ENCODE peak calls at places on chromosomes 11 and 22, in four cellular contexts. One of them, this sample, is unnamed.
A peak's percentile ranks its signal among the peaks of the same experiment; 100 is the strongest.

GRCh38 chr11:22807855-22808558 is 21.6 kb downstream of the SVIP start:
- DNase-seq in transverse colon: no peak
- DNase-seq in K562: no peak
- DNase-seq in H1: no peak
- DNase-seq in this sample: no peak

GRCh38 chr11:91859666-91860065 is 365.0 kb upstream of the FAT3 start:
- DNase-seq in transverse colon: no peak
- DNase-seq in K562: no peak
- DNase-seq in H1: no peak
- DNase-seq in this sample: no peak

GRCh38 chr11:16795146-16795545 is 56.7 kb downstream of the C11orf58 start:
- DNase-seq in transverse colon: no peak
- DNase-seq in K562: no peak
- DNase-seq in H1: no peak
- DNase-seq in this sample: no peak

GRCh38 chr11:71221851-71222250 is 30.5 kb downstream of the SHANK2 start:
- DNase-seq in transverse colon: no peak
- DNase-seq in K562: no peak
- DNase-seq in H1: no peak
- DNase-seq in this sample: no peak

GRCh38 chr22:40408718-40409612 is 38.6 kb downstream of the SGSM3 start:
- DNase-seq in transverse colon: no peak
- DNase-seq in K562: no peak
- DNase-seq in H1: no peak
- DNase-seq in this sample: no peak

GRCh38 chr22:30994960-30995359 is 25.9 kb downstream of the TUG1 start:
- DNase-seq in transverse colon: no peak
- DNase-seq in K562: no peak
- DNase-seq in H1: no peak
- DNase-seq in this sample: no peak

GRCh38 chr11:126607776-126608625 is 252.5 kb downstream of the ST3GAL4 start:
- DNase-seq in transverse colon: no peak
- DNase-seq in K562: no peak
- DNase-seq in H1: no peak
- DNase-seq in this sample: no peak

GRCh38 chr22:42371112-42371900 is 60.9 kb downstream of the NFAM1 start:
- DNase-seq in transverse colon: no peak
- DNase-seq in K562: no peak
- DNase-seq in H1: no peak
- DNase-seq in this sample: no peak

GRCh38 chr22:18110194-18110943 is at the start of gene TUBA8:
- DNase-seq in transverse colon: peak; percentile 25
- DNase-seq in K562: no peak
- DNase-seq in H1: peak; percentile 61
- DNase-seq in this sample: no peak

GRCh38 chr11:45560153-45560934 is 105.1 kb downstream of the CHST1 start:
- DNase-seq in transverse colon: no peak
- DNase-seq in K562: no peak
- DNase-seq in H1: no peak
- DNase-seq in this sample: no peak

GRCh38 chr11:844693-845644 is 2.3 kb downstream of the TSPAN4 start:
- DNase-seq in transverse colon: peak; percentile 79
- DNase-seq in K562: peak; percentile 66
- DNase-seq in H1: peak; percentile 89
- DNase-seq in this sample: peak; percentile 92
- TF ChIP-seq CTCF in transverse colon: no peak
- TF ChIP-seq CTCF in K562: no peak
- TF ChIP-seq CTCF in H1: no peak
- TF ChIP-seq CTCF in this sample: no peak

GRCh38 chr22:50010676-50011446 is 1.7 kb downstream of the IL17REL start:
- DNase-seq in transverse colon: peak; percentile 9
- DNase-seq in K562: peak; percentile 65
- DNase-seq in H1: peak; percentile 54
- DNase-seq in this sample: no peak

GRCh38 chr22:50011447-50012200 is 941 bp downstream of the IL17REL start:
- DNase-seq in transverse colon: no peak
- DNase-seq in K562: no peak
- DNase-seq in H1: no peak
- DNase-seq in this sample: no peak

GRCh38 chr22:50009251-50009650 is 3.3 kb downstream of the IL17REL start:
- DNase-seq in transverse colon: peak; percentile 6
- DNase-seq in K562: no peak
- DNase-seq in H1: peak; percentile 46
- DNase-seq in this sample: no peak

GRCh38 chr22:50008151-50009040 is 4.2 kb downstream of the IL17REL start:
- DNase-seq in transverse colon: peak; percentile 6
- DNase-seq in K562: no peak
- DNase-seq in H1: peak; percentile 48
- DNase-seq in this sample: no peak

GRCh38 chr22:50009765-50010675 is 2.5 kb downstream of the IL17REL start:
- DNase-seq in transverse colon: peak; percentile 5
- DNase-seq in K562: no peak
- DNase-seq in H1: peak; percentile 49
- DNase-seq in this sample: no peak
- H3K27me3 ChIP-seq in transverse colon: peaks cover 54% of the 10 kb centered on the region
- H3K27me3 ChIP-seq in K562: no peaks in the 10 kb centered on the region
- H3K27me3 ChIP-seq in H1: peaks cover 15% of the 10 kb centered on the region
- H3K27me3 ChIP-seq in this sample: no peaks in the 10 kb centered on the region

GRCh38 chr22:19892249-19892879 is 37.7 kb upstream of the GNB1L start:
- DNase-seq in transverse colon: no peak
- DNase-seq in K562: peak; percentile 85
- DNase-seq in H1: no peak
- DNase-seq in this sample: no peak
- TF ChIP-seq EP300 in transverse colon: no peak
- TF ChIP-seq EP300 in K562: peak; percentile 26
- TF ChIP-seq EP300 in H1: no peak
- TF ChIP-seq EP300 in this sample: no peak

DNA sequence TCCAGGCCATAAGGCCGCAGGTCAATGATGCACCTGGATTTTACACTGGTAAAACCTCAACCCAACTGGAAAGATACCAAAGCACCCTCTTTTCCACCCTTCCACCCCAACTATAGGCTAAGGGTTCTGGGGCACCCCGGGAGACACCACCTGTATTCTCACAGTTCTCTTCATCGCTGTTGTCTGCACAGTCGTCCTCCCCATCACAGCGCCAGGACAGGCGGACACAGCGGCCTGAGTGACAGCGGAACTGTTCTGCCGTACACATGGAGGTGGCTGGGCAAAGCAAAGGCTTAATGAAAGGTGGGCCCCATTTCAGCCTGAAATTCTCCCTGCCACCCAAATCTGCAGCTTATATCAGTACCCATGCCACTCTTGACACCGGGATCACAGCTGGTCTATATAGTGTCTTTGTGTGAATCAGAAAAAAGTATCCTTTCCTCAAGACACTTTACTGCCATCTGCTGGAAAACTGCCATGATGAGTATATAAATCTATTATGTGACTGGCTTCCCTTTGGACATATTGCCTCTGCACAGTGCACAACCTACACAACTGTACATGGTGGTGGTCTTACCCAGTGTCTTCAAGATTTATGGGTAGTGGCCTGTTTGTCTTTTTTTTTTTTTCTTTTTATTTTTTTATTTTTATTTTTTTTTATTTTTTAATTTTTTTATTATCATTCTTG is 21.5 kb downstream of the LRP4 start:
- DNase-seq in transverse colon: no peak
- DNase-seq in K562: no peak
- DNase-seq in H1: no peak
- DNase-seq in this sample: no peak
- TF ChIP-seq CTCF in transverse colon: no peak
- TF ChIP-seq CTCF in K562: peak; percentile 70
- TF ChIP-seq CTCF in H1: no peak
- TF ChIP-seq CTCF in this sample: no peak

DNA sequence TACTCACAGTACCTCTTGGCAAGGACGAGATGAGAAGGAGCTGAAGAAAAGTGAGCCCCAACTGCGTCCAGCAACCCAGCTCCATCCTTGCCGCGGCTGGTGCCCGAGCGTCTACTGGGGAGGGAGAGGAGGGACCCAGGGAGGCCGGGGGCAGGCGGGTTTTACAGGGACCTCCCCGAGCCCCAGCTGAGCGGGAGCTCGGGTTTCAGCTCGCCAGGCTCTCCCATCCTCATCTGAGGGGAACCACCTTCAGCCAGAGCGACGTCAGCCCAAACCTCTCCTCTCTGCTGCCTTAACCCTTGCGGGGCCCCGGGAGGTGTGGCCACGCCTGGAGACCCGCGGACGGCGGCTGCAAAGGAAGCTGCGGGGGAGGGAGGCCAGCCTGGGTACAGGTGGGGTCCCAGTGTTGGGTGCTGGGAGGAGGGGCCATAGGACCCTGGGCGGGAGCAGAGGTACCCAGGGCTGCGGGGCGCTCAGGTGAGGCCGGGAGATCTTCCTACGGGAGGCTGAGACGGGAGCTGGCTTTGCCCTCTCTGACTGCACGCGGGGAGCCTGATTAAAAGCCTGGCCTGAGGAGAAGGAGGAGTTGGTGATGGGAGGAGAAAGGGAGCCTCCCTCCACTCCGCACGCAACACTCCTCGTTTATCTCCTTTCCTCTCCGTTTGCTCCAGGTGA is at the start of gene PAMR1:
- DNase-seq in transverse colon: peak; percentile 29
- DNase-seq in K562: no peak
- DNase-seq in H1: peak; percentile 78
- DNase-seq in this sample: no peak
- H3K27me3 ChIP-seq in transverse colon: peaks cover 58% of the 10 kb centered on the region
- H3K27me3 ChIP-seq in K562: peaks cover 38% of the 10 kb centered on the region
- H3K27me3 ChIP-seq in H1: no peaks in the 10 kb centered on the region
- H3K27me3 ChIP-seq in this sample: peaks cover 13% of the 10 kb centered on the region

GRCh38 chr22:38065539-38065938 is 8.3 kb downstream of the PICK1 start:
- DNase-seq in transverse colon: no peak
- DNase-seq in K562: no peak
- DNase-seq in H1: no peak
- DNase-seq in this sample: no peak

GRCh38 chr22:38067028-38067415 is 9.8 kb downstream of the PICK1 start:
- DNase-seq in transverse colon: no peak
- DNase-seq in K562: no peak
- DNase-seq in H1: no peak
- DNase-seq in this sample: peak; percentile 49

GRCh38 chr22:38067771-38068360 is 10.7 kb downstream of the PICK1 start:
- DNase-seq in transverse colon: no peak
- DNase-seq in K562: no peak
- DNase-seq in H1: no peak
- DNase-seq in this sample: no peak

GRCh38 chr22:38066381-38067027 is 9.3 kb downstream of the PICK1 start:
- DNase-seq in transverse colon: no peak
- DNase-seq in K562: no peak
- DNase-seq in H1: no peak
- DNase-seq in this sample: no peak

DNA sequence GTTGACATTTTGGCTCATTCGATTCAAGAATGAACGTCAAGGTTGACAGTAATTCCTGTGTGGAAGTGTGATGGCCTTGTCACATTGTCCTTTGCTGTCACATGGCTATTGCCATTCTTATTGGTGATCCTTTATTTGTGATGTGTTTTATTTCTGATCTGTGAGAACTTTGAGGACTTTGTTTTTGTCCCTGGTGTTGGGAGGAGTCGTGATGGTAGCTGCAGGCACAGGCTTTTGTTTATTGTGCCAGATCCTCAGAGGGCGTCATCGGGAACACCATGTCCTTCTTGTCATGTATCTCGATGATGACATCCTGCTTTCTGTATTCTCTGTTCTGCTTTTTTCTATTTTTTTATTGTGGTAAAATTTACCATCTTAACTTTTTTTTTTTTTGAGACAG is 5.6 kb downstream of the PICK1 start:
- DNase-seq in transverse colon: peak; percentile 23
- DNase-seq in K562: no peak
- DNase-seq in H1: no peak
- DNase-seq in this sample: peak; percentile 71
- TF ChIP-seq EP300 in transverse colon: no peak
- TF ChIP-seq EP300 in K562: no peak
- TF ChIP-seq EP300 in H1: no peak
- TF ChIP-seq EP300 in this sample: peak; percentile 97

DNA sequence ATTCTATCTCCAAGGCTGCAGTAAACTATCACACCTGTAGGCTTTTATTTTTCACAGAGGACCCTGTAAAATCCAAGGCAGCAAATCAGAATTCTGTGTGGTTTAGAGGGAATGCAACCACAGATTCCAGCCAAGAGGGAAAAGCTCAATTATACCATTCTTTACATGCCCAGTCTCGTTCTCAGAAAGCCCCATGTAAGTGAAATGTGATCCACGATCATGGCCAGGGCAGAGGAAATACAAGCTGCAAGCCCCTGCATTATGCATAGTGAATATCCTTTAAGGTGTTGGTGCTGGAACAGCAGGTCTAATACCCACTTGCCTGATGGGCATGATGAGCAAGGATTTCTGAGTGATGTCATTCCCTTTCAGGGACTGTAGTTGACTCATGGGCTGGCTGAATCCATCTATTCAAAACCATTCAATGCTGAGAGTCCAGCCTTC is 198.7 kb upstream of the MTMR2 start:
- DNase-seq in transverse colon: no peak
- DNase-seq in K562: no peak
- DNase-seq in H1: no peak
- DNase-seq in this sample: no peak
- TF ChIP-seq CTCF in transverse colon: no peak
- TF ChIP-seq CTCF in K562: no peak
- TF ChIP-seq CTCF in H1: no peak
- TF ChIP-seq CTCF in this sample: no peak

GRCh38 chr11:64290894-64291745 is at the start of gene KCNK4:
- DNase-seq in transverse colon: no peak
- DNase-seq in K562: no peak
- DNase-seq in H1: peak; percentile 73
- DNase-seq in this sample: no peak
- H3K27me3 ChIP-seq in transverse colon: peaks cover 67% of the 10 kb centered on the region
- H3K27me3 ChIP-seq in K562: peaks cover 26% of the 10 kb centered on the region
- H3K27me3 ChIP-seq in H1: peaks cover 56% of the 10 kb centered on the region
- H3K27me3 ChIP-seq in this sample: no peaks in the 10 kb centered on the region

DNA sequence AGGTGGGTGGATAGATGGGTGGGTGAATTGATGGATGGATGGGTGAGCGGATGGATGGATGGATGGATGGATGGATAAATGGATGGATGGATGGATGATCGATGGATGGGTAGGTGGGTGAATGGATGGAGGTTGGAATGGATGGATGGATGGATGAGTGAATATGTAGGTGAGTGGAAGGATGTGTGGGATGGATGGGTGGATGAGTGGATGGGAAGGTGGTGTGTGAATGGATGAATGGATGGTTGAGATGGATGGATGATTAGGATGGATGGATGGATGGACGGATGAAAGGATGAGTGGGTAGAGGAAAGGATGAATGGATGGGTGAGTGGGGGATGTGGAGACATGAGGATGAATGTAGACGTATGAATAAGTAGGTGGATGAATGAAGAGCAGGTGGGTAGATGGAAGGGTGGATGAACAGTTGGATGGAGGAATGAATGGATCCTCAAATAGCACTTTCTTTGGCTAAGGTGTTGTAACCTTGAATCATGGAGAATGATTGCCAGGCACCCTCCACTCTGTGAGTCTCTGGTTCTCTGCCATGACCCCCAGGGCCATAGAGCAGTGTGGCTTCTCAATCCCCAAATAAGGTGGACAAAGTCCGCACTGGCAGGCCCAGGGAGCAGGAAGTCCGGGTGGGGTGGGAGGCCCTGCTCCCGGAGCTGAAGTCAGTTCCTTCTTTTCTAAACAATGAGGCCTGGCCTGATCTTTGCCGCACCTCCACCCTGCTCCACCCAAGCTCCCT is 36.9 kb downstream of the IGF2 start:
- DNase-seq in transverse colon: no peak
- DNase-seq in K562: no peak
- DNase-seq in H1: no peak
- DNase-seq in this sample: no peak
- TF ChIP-seq EP300 in transverse colon: no peak
- TF ChIP-seq EP300 in K562: no peak
- TF ChIP-seq EP300 in H1: no peak
- TF ChIP-seq EP300 in this sample: no peak